ENCODE peak calls at places on chromosomes 2 and 18, in five cellular contexts. J, D, M, R and G are unnamed samples.

GRCh38 chr2:210072493-210072892 is 70.1 kb downstream of the RPE start:
- DNase-seq in J (no peak), D (no peak), M (no peak), R (no peak), G (no peak)

GRCh38 chr2:9710311-9710710 is 79.5 kb upstream of the YWHAQ start:
- DNase-seq in J (no peak), D (no peak), M (no peak), R (no peak), G (no peak)

GRCh38 chr2:192286093-192286701 is 91.5 kb upstream of the TMEFF2 start:
- DNase-seq in J (no peak), D (no peak), M (no peak), R (peak), G (no peak)

GRCh38 chr2:240630771-240631560 is 5.7 kb downstream of the GPR35 start:
- DNase-seq in J (no peak), D (peak), M (no peak), R (no peak), G (no peak)

GRCh38 chr2:237128026-237128703 is 42.5 kb downstream of the COPS8 start:
- DNase-seq in J (peak), D (no peak), M (peak), R (peak), G (no peak)

GRCh38 chr2:10231551-10232085 is 71.1 kb upstream of the HPCAL1 start:
- DNase-seq in J (no peak), D (no peak), M (peak), R (no peak), G (no peak)

GRCh38 chr2:162382283-162382682 is 38.4 kb downstream of the GCA start:
- DNase-seq in J (no peak), D (no peak), M (no peak), R (no peak), G (no peak)

GRCh38 chr18:8750954-8751415 is 45.6 kb downstream of the MTCL1 start:
- DNase-seq in J (no peak), D (no peak), M (no peak), R (peak), G (no peak)

GRCh38 chr18:76496200-76496890 is 1.3 kb upstream of the ZNF516 start:
- DNase-seq in J (peak), D (peak), M (peak), R (peak), G (no peak)

GRCh38 chr18:54378057-54378456 is 20.4 kb downstream of the C18orf54 start:
- DNase-seq in J (no peak), D (no peak), M (no peak), R (no peak), G (no peak)

GRCh38 chr18:48641981-48642380 is 103.2 kb downstream of the CTIF start:
- DNase-seq in J (no peak), D (no peak), M (no peak), R (no peak), G (no peak)

GRCh38 chr2:218046234-218046633 is 22.8 kb upstream of the RUFY4 start:
- DNase-seq in J (no peak), D (no peak), M (no peak), R (no peak), G (no peak)

GRCh38 chr2:85504434-85505261 is 34.3 kb upstream of the MAT2A start:
- DNase-seq in J (no peak), D (no peak), M (no peak), R (peak), G (no peak)

GRCh38 chr2:217645891-217646290 is 356.9 kb downstream of the TNS1 start:
- DNase-seq in J (no peak), D (no peak), M (no peak), R (peak), G (no peak)

GRCh38 chr2:3519255-3520190 is at the start of gene ADI1:
- DNase-seq in J (peak), D (peak), M (peak), R (peak), G (peak)

GRCh38 chr2:174138161-174138560 is 110.2 kb downstream of the OLA1 start:
- DNase-seq in J (no peak), D (no peak), M (no peak), R (peak), G (no peak)

GRCh38 chr2:141331127-141331526 is 799.7 kb downstream of the LRP1B start:
- DNase-seq in J (no peak), D (no peak), M (no peak), R (peak), G (no peak)

GRCh38 chr2:584863-585823 is 92.1 kb downstream of the TMEM18 start:
- DNase-seq in J (no peak), D (peak), M (no peak), R (no peak), G (peak)

GRCh38 chr2:46034535-46034934 is 262.7 kb upstream of the EPAS1 start:
- DNase-seq in J (peak), D (no peak), M (no peak), R (no peak), G (no peak)

GRCh38 chr2:222280795-222281194 is 18.0 kb downstream of the PAX3 start:
- DNase-seq in J (no peak), D (no peak), M (no peak), R (no peak), G (no peak)

GRCh38 chr18:58671941-58672565 is 788 bp downstream of the MALT1 start:
- DNase-seq in J (no peak), D (no peak), M (peak), R (peak), G (no peak)

GRCh38 chr2:128812183-128812940 is 493.7 kb upstream of the HS6ST1 start:
- DNase-seq in J (no peak), D (no peak), M (no peak), R (no peak), G (no peak)

GRCh38 chr2:108960006-108960405 is 29.0 kb downstream of the EDAR start:
- DNase-seq in J (no peak), D (no peak), M (no peak), R (no peak), G (no peak)
- TF ChIP-seq CTCF in J (no peak), D (no peak), M (no peak), R (peak), G (no peak)

GRCh38 chr2:152284398-152284797 is 50.6 kb upstream of the FMNL2 start:
- DNase-seq in J (no peak), D (no peak), M (no peak), R (no peak), G (no peak)

GRCh38 chr2:152278536-152278935 is 56.4 kb upstream of the FMNL2 start:
- DNase-seq in J (no peak), D (no peak), M (no peak), R (no peak), G (no peak)

DNA sequence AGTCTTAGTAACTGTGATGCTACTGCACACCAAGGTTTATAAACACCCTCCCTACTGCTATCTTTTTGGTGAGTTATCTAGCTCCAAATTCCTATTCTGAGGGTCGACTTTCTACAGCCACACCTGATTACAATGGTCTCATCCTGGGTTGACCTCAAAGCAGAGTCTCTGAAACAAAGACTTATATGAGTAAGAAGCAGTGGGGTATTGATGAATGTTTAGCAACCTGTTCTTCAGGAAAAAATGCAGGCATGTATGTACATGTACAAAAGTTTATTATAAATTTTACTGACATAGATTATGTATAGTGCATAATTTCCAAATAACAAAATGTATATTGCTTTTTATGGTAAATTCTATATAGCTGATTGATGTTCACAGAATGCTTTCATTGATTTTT is 51.6 kb upstream of the FMNL2 start:
- DNase-seq in J (no peak), D (no peak), M (no peak), R (no peak), G (no peak)
- TF ChIP-seq CTCF in J (no peak), D (no peak), M (no peak), R (no peak), G (no peak)

DNA sequence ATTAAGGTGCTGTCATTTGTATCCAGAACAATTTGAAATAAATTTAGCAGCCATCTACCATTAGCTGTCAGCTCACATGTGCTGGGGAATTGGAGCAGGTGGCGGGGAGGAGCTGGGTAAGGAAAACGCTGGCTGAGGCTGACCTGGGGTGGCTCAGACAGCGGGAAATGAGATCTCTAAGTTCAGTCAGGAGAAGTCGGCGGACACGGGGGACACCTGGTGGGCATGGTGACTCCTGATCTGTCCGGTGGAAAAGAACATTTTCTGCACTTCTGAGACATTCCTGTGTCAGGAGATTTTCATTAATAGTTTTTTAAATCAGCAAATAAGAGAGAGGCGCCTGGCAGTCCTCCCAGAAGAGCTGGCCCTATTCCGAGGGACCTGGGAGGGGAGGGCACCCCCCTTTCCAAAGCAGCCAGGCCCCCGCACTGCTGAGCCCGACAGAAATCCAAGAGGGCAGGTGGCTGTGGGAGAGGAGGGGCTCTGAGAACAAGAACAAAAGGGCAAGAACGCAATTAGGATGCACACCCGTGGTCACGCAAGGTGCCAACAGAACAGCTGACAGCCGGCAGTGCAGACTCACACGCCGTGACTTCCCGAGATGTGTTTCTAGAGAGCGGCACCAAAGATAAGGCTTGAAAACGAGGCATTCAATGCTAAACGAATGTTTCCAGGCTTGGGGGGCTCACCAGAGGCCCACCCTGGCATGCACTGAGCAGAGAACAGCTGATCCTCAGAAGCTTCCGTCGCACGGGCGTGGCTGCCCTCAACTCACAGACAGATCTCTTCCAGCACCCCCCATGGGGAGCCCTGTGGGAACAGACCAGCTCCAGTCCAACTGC is 26.4 kb downstream of the SLC66A2 start:
- DNase-seq in J (no peak), D (no peak), M (peak), R (no peak), G (no peak)
- TF ChIP-seq CTCF in J (no peak), D (no peak), M (no peak), R (no peak), G (no peak)

DNA sequence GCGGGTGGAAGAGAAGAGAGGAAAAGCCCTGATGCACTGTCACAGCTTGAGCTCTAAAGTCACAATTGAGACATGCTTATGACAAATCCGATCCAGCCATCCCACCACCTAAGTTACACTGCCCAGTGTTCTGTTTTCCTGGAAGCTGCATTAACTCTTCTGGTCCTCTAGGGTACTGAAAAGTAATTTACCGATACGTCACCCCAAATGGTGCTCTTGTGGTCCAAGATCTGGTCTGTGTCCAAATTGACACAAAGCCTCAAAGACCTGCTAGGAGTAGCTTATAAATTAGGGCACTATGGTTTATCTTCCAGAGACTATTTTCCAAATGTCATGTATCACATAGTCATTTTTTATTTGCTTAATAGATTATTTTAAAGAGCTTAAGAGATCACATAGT is 186.7 kb upstream of the ETAA1 start:
- DNase-seq in J (no peak), D (no peak), M (no peak), R (no peak), G (no peak)
- TF ChIP-seq CTCF in J (no peak), D (no peak), M (no peak), R (peak), G (no peak)

GRCh38 chr18:33606621-33607020 is 28.6 kb downstream of the ASXL3 start:
- DNase-seq in J (no peak), D (no peak), M (no peak), R (no peak), G (no peak)
- TF ChIP-seq CTCF in J (no peak), D (no peak), M (no peak), R (no peak), G (no peak)